ENCODE peak calls at places on chromosomes 3 and 15, in six cellular contexts. W, N, Q, V, M and G are unnamed samples.

GRCh38 chr15:92652576-92652966 is 3.0 kb downstream of the FAM174B start:
- DNase-seq in V (no peak), W (no peak), N (no peak), Q (no peak), M (no peak), G (no peak)

GRCh38 chr3:180615954-180616353 is 14.0 kb downstream of the TTC14 start:
- DNase-seq in Q (no peak), W (peak; percentile 15), N (no peak), V (no peak), M (no peak), G (no peak)

GRCh38 chr3:124791142-124791541 is 60.9 kb downstream of the UMPS start:
- DNase-seq in M (no peak), Q (no peak), N (no peak), V (no peak), W (no peak), G (no peak)

GRCh38 chr3:147360936-147361670 is 45.2 kb downstream of the ZIC4 start:
- DNase-seq in N (no peak), V (no peak), W (peak; percentile 62), Q (no peak), M (no peak), G (no peak)

GRCh38 chr15:58513681-58514336 is 82.0 kb downstream of the LIPC start:
- DNase-seq in W (no peak), V (no peak), N (no peak), M (no peak), Q (no peak), G (no peak)

GRCh38 chr3:38587548-38588131 is 61.8 kb downstream of the SCN5A start:
- DNase-seq in V (no peak), N (no peak), M (no peak), W (no peak), Q (no peak), G (no peak)

GRCh38 chr15:58260911-58261267 is 122.7 kb downstream of the AQP9 start:
- DNase-seq in V (no peak), W (no peak), M (no peak), Q (no peak), N (no peak), G (no peak)

GRCh38 chr15:63374686-63375520 is 6.7 kb downstream of the CA12 start:
- DNase-seq in N (no peak), V (no peak), Q (no peak), W (no peak), M (no peak), G (peak; percentile 64)

GRCh38 chr3:138331143-138331894 is 1.7 kb upstream of the NME9 start:
- DNase-seq in Q (no peak), N (no peak), W (no peak), M (no peak), V (no peak), G (no peak)

DNA sequence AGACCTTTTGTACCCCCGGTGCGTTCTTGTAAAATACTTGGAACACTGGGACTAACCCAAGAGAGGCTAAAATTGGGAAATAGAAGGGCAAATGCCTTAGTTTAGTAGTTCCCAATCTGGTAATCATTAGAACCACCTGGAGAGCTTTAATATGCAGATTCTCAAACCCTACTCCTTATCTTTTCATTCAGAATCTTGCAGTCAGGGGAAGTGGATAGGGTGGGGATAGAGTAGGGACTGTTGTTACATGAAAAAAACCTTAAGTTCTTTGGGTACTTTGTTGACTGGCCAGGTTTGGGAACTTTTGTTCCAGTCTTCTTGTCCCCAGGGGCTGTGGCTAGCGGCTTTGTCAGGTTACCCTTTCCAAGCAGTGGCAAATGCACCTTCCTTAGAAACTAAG is 15.9 kb downstream of the MAPKBP1 start:
- DNase-seq in N (peak; percentile 43), W (no peak), M (no peak), Q (no peak), V (no peak), G (no peak)
- H3K27ac ChIP-seq in N (peak overlapping the region; percentile 64), W (peak overlapping the region; percentile 82), M (no peak overlapping the region), Q (no peak overlapping the region), V (no peak overlapping the region), G (no peak overlapping the region)

DNA sequence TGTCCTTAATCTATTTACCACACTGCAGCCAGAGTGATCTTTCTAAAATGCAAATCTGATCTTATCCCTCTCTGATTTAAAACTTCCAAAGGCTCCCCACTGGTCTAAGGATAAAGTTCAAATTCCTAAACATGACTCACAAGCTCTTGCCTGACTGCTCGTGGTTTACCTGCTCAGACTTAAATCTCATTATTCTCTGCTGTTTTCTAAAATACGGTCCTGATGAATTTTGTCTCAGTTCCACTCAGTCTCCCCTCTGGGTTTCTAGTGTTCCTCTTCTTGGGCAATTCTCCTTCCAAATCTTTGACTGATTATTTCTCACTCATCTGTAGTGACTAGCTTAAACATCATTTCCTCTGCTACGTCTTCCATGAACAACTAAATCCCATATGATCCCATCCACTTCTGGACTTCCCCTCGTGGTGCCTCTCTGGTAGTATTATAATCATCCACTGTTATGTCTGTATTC is 108.3 kb downstream of the P3H2 start:
- DNase-seq in M (no peak), V (peak; percentile 66), N (no peak), Q (no peak), W (no peak), G (no peak)
- TF ChIP-seq GABPA in M (no peak), V (no peak), N (no peak), Q (no peak), W (no peak), G (no peak)

DNA sequence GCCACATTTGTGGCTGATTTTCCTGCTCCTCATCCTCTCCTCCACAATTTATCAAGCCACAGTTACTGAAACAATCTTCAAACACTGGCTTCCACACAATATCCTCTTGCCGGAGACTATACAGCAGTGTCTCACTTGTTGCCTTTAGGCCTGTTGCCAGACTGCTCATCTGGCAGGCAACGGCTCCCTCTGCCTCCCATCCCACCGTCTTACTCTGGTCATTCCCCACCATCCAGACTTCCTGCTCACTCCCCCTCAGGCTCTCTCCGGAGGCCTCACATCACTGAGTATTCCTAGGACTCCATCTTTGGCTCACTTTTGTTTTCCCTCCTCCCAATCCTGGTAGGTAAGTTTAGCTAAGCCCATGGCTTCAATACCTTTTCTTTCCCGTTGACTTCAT is 301.9 kb downstream of the IL20RB start:
- DNase-seq in Q (peak; percentile 13), V (no peak), W (peak; percentile 18), M (no peak), N (no peak), G (no peak)
- TF ChIP-seq CTCF in Q (peak; percentile 46), V (no peak), W (no peak), M (no peak), N (no peak), G (no peak)

DNA sequence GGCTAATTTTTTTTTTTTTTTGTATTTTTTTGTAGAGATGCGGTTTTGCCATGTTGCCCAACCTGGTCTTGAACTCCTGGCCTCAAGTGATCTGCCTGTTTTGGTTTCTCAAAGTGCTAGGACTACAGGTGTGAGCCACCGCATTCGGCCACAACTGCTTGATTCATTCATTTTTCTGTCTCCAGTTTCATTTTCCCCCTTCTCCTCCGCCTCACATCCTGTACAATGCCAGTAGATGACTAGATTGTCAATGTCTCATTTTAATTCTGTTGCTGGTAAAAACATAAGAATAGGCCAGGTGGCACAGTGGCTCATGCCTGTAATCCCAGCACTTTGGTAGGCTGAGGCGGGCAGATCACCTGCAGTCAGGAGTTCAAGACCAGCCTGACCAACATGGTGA is 12.0 kb upstream of the ZNF592 start:
- DNase-seq in V (no peak), N (no peak), Q (no peak), W (no peak), M (peak; percentile 96), G (no peak)
- H3K27ac ChIP-seq in V (no peak overlapping the region), N (no peak overlapping the region), Q (no peak overlapping the region), W (no peak overlapping the region), M (peak overlapping the region; percentile 85), G (no peak overlapping the region)

GRCh38 chr3:103167850-103168249 is 733.0 kb downstream of the ZPLD1 start:
- DNase-seq in M (peak; percentile 19), N (no peak), Q (no peak), V (no peak), W (no peak), G (no peak)
- TF ChIP-seq GABPA in M (no peak), N (no peak), Q (no peak), V (no peak), W (no peak), G (no peak)

GRCh38 chr3:63364495-63364894 is 86.4 kb downstream of the SYNPR start:
- DNase-seq in M (no peak), V (no peak), W (no peak), N (no peak), Q (no peak), G (no peak)

GRCh38 chr3:63370094-63370493 is 92.0 kb downstream of the SYNPR start:
- DNase-seq in Q (no peak), W (no peak), M (no peak), V (no peak), N (no peak), G (no peak)

DNA sequence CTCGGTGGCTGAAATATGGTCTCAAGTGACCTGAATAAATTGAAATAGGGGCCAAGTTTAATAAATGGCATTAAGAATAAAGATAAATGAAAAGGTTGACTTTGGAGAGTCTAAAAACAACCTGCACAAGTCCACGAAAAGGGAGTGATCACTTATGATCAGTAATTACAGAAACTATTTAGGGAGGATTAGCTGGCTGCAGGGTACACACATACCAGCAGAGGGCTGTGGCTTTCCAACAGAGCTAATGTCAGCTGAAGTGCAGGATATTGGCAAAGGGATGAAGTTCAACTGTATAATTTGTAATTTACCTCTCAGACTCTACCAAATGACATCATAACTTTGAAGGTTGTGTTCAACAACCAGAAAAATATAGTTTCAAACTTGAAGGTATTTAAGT is 86.8 kb downstream of the SYNPR start:
- DNase-seq in N (peak; percentile 4), W (peak; percentile 16), Q (no peak), M (no peak), V (no peak), G (no peak)
- TF ChIP-seq CTCF in N (no peak), W (peak; percentile 48), Q (peak; percentile 31), M (no peak), V (peak; percentile 26), G (no peak)

GRCh38 chr15:64875641-64876223 is 34.0 kb downstream of the PLEKHO2 start:
- DNase-seq in V (no peak), M (no peak), W (no peak), N (no peak), Q (no peak), G (no peak)

GRCh38 chr15:64874131-64874530 is 32.4 kb downstream of the PLEKHO2 start:
- DNase-seq in N (no peak), W (no peak), Q (no peak), V (no peak), M (no peak), G (no peak)

GRCh38 chr15:64883097-64883581 is 28.6 kb upstream of the ANKDD1A start:
- DNase-seq in W (no peak), N (no peak), M (peak; percentile 83), Q (no peak), V (no peak), G (peak; percentile 76)

GRCh38 chr15:64878708-64879107 is 33.0 kb upstream of the ANKDD1A start:
- DNase-seq in Q (no peak), W (no peak), V (no peak), M (no peak), N (no peak), G (no peak)

DNA sequence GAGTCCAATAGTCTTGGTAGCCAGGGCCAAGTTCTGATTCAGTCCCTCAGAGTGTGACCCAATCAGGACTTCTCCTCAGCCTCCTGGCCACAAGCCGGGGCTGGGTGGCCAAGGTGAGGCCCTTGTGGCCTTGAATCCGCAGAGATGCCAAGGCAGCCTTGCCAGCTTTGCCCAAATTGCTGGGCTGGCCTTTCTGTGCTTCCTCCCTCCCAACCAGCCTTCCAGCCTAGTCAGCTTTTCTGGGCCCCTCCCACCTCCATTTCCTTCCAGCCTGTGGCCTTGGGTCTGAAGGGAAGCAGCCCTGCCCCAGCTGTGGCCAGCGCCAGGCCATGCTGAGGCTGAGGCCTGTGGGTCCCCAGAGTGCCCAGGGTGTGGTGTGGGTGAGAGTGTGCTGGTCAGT is 34.3 kb upstream of the ANKDD1A start:
- DNase-seq in N (no peak), M (no peak), Q (no peak), W (no peak), V (no peak), G (no peak)
- H3K27ac ChIP-seq in N (no peak overlapping the region), M (no peak overlapping the region), Q (no peak overlapping the region), W (no peak overlapping the region), V (no peak overlapping the region), G (peak overlapping the region; percentile 17)